ENCODE peak calls at places on chromosomes 6 and 20, in ten cellular contexts. W is right lobe of liver, O is neural progenitor cell, L is psoas muscle, V is OCI-LY7, J is upper lobe of right lung, P is testis, F is thyroid gland, A is heart left ventricle, G is ascending aorta. H is an unnamed sample. For H3K36me3 and H3K4me1, the result is how much of the 10 kb centered on the place peaks cover.

GRCh38 chr20:48944663-48945297 is 23.3 kb downstream of the ARFGEF2 start:
- DNase-seq in L (no peak), A (no peak), G (no peak), J (no peak), V (no peak), O (no peak), P (no peak), W (no peak), F (no peak), H (no peak)

GRCh38 chr6:47309326-47310130 is at the start of gene TNFRSF21:
- DNase-seq in A (peak), F (peak), O (peak), V (peak), J (peak), P (peak), W (peak), G (peak), L (peak), H (peak)

GRCh38 chr20:61561111-61561830 is 309.2 kb downstream of the CDH4 start:
- DNase-seq in V (no peak), L (no peak), J (no peak), G (no peak), P (no peak), O (no peak), A (no peak), W (no peak), F (no peak), H (no peak)

GRCh38 chr6:18835976-18836375 is 448.8 kb downstream of the RNF144B start:
- DNase-seq in J (no peak), W (no peak), V (no peak), L (no peak), A (no peak), P (no peak), G (no peak), F (no peak), O (no peak), H (no peak)

GRCh38 chr6:139577991-139578604 is 203.7 kb upstream of the CITED2 start:
- DNase-seq in F (no peak), P (no peak), L (no peak), W (no peak), J (no peak), O (no peak), A (no peak), V (no peak), G (no peak), H (peak)

GRCh38 chr6:155248021-155249001 is 15.5 kb upstream of the CLDN20 start:
- DNase-seq in P (peak), W (no peak), A (peak), J (peak), L (no peak), G (no peak), F (peak), O (peak), V (peak), H (peak)

GRCh38 chr20:1376453-1377270 is 16.2 kb downstream of the FKBP1A start:
- DNase-seq in A (no peak), F (no peak), V (peak), W (no peak), P (no peak), J (no peak), O (peak), L (no peak), G (no peak), H (no peak)

GRCh38 chr6:81683928-81684327 is 68.6 kb downstream of the TENT5A start:
- DNase-seq in L (no peak), P (no peak), A (no peak), O (no peak), G (no peak), V (no peak), F (no peak), J (no peak), W (no peak), H (no peak)

GRCh38 chr6:129853996-129854711 is 7.0 kb downstream of the TMEM244 start:
- DNase-seq in L (no peak), O (no peak), F (no peak), A (no peak), W (no peak), V (no peak), J (no peak), P (no peak), G (no peak), H (peak)

GRCh38 chr20:44454301-44454963 is 21.2 kb upstream of the TTPAL start:
- DNase-seq in A (no peak), O (no peak), L (no peak), G (no peak), P (no peak), J (no peak), F (no peak), W (no peak), V (no peak), H (no peak)

GRCh38 chr20:62918830-62919229 is 7.5 kb downstream of the DIDO1 start:
- DNase-seq in A (no peak), G (no peak), L (no peak), F (no peak), P (no peak), J (no peak), V (peak), W (no peak), O (no peak), H (no peak)

GRCh38 chr6:40791004-40791403 is 203.8 kb upstream of the LRFN2 start:
- DNase-seq in P (no peak), A (no peak), O (no peak), J (no peak), F (no peak), L (no peak), G (no peak), W (no peak), V (no peak), H (no peak)

GRCh38 chr6:47221565-47221964 is 88.1 kb downstream of the TNFRSF21 start:
- DNase-seq in A (no peak), F (no peak), L (no peak), V (no peak), W (no peak), P (no peak), J (no peak), O (peak), G (no peak), H (no peak)

GRCh38 chr20:62955519-62956386 is 3.2 kb downstream of the SLC17A9 start:
- DNase-seq in J (no peak), V (no peak), F (peak), A (no peak), P (no peak), L (peak), W (peak), O (no peak), G (no peak), H (no peak)

DNA sequence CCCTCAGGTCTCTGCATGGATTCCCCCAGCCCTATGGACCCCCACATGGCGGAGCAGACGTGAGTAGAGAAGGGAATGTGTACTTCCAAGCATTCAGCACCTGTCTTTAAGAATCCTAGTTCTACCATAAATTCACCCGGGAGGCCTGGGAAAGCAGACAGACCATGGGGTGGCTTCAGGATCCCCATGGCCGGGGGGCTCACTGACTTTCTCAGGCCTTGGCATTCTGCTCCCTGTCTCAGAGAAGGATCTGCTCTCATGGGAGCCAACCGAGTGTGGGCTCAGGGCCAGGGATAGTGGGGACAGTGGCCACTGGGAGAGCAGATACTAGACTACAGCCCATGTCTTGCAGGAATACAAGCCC is 2.3 kb downstream of the CDC25B start:
- DNase-seq in P (no peak), L (peak), O (no peak), G (no peak), W (no peak), V (no peak), J (no peak), A (no peak), F (no peak), H (no peak)
- H3K36me3 ChIP-seq in P (under half), L (under half), O (under half), G (under half), W (under half), V (half or more), J (half or more), A (under half), F (under half), H (half or more)

DNA sequence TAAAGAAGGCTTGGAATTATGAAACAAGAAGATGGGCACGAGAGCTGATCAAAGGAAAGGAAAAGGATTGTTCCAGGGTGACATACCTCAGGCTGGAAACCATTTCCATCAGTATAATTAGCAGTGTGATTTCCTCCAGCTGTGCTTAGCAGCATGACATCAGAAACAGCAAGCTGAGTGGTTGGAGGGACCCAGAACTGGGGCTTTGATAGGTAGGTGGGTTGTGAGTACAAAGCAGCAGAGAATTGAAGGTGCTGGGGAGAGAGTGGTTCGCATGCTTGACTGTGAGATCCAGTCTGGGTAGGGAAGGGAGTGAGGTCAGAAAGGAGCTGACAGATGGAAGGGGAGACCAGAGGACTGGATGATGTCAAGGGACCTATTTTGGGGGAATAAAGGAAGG is 90.4 kb downstream of the CD164 start:
- DNase-seq in V (no peak), L (no peak), O (no peak), A (no peak), F (no peak), G (no peak), W (no peak), P (no peak), J (no peak), H (no peak)
- H3K4me1 ChIP-seq in V (under half), L (under half), O (under half), A (under half), F (under half), G (under half), W (under half), P (under half), J (under half), H (under half)

DNA sequence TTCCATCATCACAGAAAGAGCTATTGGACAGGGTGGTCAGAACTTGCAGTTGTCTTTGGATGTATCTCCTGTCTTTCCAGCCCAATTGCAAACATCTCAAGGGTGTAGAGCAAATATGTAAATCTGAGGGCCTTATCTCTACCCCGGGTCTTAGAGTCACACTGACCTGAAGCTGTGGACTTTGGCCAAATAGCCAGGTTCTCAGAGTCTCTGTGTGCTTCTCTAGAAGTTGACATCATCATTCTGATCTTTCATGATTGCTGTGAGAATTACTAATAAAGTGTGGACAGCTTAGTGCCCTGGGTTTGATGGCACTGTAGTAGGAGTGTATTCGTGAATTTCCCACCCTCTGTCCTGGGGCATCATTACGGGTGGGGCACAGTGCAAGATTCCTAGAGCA is 71.1 kb downstream of the SLC24A3 start:
- DNase-seq in O (no peak), G (no peak), L (no peak), P (no peak), F (no peak), W (no peak), V (no peak), A (no peak), J (no peak), H (no peak)
- H3K27ac ChIP-seq in O (no peak), G (no peak), L (no peak), P (no peak), F (no peak), W (no peak), V (no peak), A (no peak), J (no peak), H (no peak)

GRCh38 chr6:34875292-34876213 is 12.3 kb downstream of the TAF11 start:
- DNase-seq in L (no peak), G (no peak), V (no peak), J (no peak), F (no peak), P (no peak), A (no peak), W (no peak), O (no peak), H (no peak)
- H3K36me3 ChIP-seq in L (half or more), G (half or more), V (half or more), J (half or more), F (under half), P (under half), A (half or more), W (under half), O (under half), H (half or more)

GRCh38 chr20:20230741-20231140 is 137.2 kb upstream of the INSM1 start:
- DNase-seq in J (no peak), A (no peak), W (no peak), G (no peak), O (no peak), P (no peak), L (no peak), V (no peak), F (no peak), H (no peak)
- H3K4me1 ChIP-seq in J (under half), A (under half), W (under half), G (under half), O (under half), P (under half), L (under half), V (under half), F (under half), H (under half)

GRCh38 chr20:4578375-4578774 is 143.3 kb upstream of the PRND start:
- DNase-seq in J (no peak), V (no peak), G (no peak), A (no peak), W (no peak), O (no peak), L (no peak), F (no peak), P (no peak), H (no peak)

GRCh38 chr20:4571759-4572531 is 149.8 kb upstream of the PRND start:
- DNase-seq in G (no peak), F (no peak), L (no peak), W (no peak), O (no peak), P (no peak), V (no peak), J (no peak), A (no peak), H (no peak)

GRCh38 chr20:4574356-4574690 is 147.4 kb upstream of the PRND start:
- DNase-seq in J (no peak), P (no peak), F (no peak), V (no peak), L (no peak), A (no peak), G (no peak), W (no peak), O (no peak), H (no peak)

GRCh38 chr20:4569882-4570281 is 151.8 kb upstream of the PRND start:
- DNase-seq in J (no peak), W (no peak), A (no peak), O (peak), P (no peak), L (no peak), G (no peak), F (no peak), V (no peak), H (no peak)

GRCh38 chr20:4573564-4574355 is 147.9 kb upstream of the PRND start:
- DNase-seq in F (no peak), P (no peak), V (no peak), A (no peak), L (no peak), O (no peak), G (no peak), W (no peak), J (no peak), H (peak)
- H3K27ac ChIP-seq in F (no peak), P (no peak), V (no peak), A (no peak), L (no peak), O (no peak), G (no peak), W (no peak), J (no peak), H (peak)

DNA sequence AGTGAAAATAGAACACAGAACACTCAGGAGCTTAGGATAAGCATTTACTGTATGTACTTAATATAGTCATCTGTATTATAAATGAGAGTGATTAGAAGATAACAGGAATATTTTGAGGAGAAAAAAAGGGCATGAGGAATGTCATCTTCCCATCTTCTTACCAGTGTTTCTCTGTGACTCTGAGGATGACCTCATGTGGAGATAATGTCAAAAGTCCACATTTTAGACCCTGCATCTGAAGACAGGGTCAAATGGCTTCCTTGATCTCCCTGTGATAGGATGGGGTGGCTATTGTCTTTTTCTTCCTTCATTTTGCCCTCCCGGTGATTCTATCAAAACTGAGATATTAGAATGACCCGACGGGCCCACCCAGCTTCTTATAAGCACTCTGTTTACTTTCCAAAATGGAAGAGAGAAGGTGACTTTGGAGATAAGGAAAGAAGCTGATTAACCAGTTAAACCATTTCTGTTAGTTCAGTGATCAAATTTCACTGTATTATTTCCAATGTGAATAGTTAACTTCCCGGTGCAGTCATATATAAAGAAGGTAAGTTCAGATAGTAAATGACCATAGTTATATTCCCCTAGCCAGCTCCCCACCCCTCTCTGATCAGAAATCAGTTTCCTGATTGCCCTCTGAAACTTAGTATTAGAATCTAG is 115.7 kb upstream of the SALL4 start:
- DNase-seq in F (no peak), A (no peak), G (no peak), O (no peak), W (no peak), J (no peak), P (no peak), L (no peak), V (no peak), H (no peak)
- H3K36me3 ChIP-seq in F (under half), A (under half), G (under half), O (under half), W (under half), J (under half), P (under half), L (under half), V (under half), H (under half)

GRCh38 chr20:50142812-50143211 is 10.7 kb downstream of the PEDS1 start:
- DNase-seq in F (no peak), P (no peak), L (no peak), O (no peak), A (no peak), W (no peak), G (no peak), J (no peak), V (no peak), H (no peak)

GRCh38 chr20:50141811-50142561 is 11.5 kb downstream of the PEDS1 start:
- DNase-seq in A (no peak), J (no peak), O (no peak), L (no peak), F (no peak), G (no peak), P (no peak), W (no peak), V (no peak), H (no peak)

GRCh38 chr20:50138479-50139393 is 14.8 kb downstream of the PEDS1 start:
- DNase-seq in G (no peak), V (no peak), J (no peak), P (peak), W (peak), A (no peak), L (peak), O (no peak), F (no peak), H (no peak)

GRCh38 chr20:50140339-50140859 is 13.1 kb downstream of the PEDS1 start:
- DNase-seq in P (no peak), V (no peak), L (no peak), J (no peak), F (no peak), W (no peak), G (no peak), O (no peak), A (no peak), H (no peak)

GRCh38 chr20:50141018-50141675 is 12.4 kb downstream of the PEDS1 start:
- DNase-seq in G (no peak), J (no peak), L (no peak), A (no peak), F (no peak), W (no peak), O (no peak), V (no peak), P (no peak), H (no peak)
- H3K4me1 ChIP-seq in G (under half), J (under half), L (half or more), A (half or more), F (under half), W (half or more), O (under half), V (under half), P (under half), H (under half)